ENCODE peak calls at places on chromosomes 11 and 22, in four cellular contexts. S is K562, M is A549, Y is GM12878. A is an unnamed sample.

GRCh38 chr11:114166897-114167323 is 107.4 kb downstream of the ZBTB16 start:
- DNase-seq in S (no peak), Y (no peak), M (no peak), A (no peak)

GRCh38 chr11:40998888-40999287 is 460.6 kb downstream of the LRRC4C start:
- DNase-seq in M (no peak), Y (no peak), S (no peak), A (no peak)

GRCh38 chr11:88266919-88267318 is 70.6 kb downstream of the CTSC start:
- DNase-seq in Y (no peak), M (no peak), S (no peak), A (no peak)

GRCh38 chr11:2542406-2542805 is 97.6 kb downstream of the KCNQ1 start:
- DNase-seq in M (no peak), Y (no peak), S (no peak), A (no peak)

GRCh38 chr11:79400717-79401330 is 40.0 kb downstream of the TENM4 start:
- DNase-seq in M (peak; percentile 34), S (peak; percentile 8), Y (no peak), A (no peak)

GRCh38 chr22:46829140-46829891 is 66.9 kb downstream of the TBC1D22A start:
- DNase-seq in Y (no peak), M (peak; percentile 72), S (no peak), A (no peak)

GRCh38 chr11:130711193-130711592 is 205.1 kb downstream of the SNX19 start:
- DNase-seq in S (no peak), Y (no peak), M (no peak), A (no peak)

GRCh38 chr11:26410967-26411366 is 79.0 kb downstream of the ANO3 start:
- DNase-seq in M (no peak), Y (no peak), S (no peak), A (no peak)

GRCh38 chr22:48941903-48942625 is 885.6 kb downstream of the BRD1 start:
- DNase-seq in Y (no peak), S (no peak), M (no peak), A (no peak)

GRCh38 chr22:43172191-43172590 is 14.7 kb downstream of the TTLL12 start:
- DNase-seq in S (no peak), Y (no peak), M (no peak), A (no peak)

GRCh38 chr11:27468643-27469332 is 3.8 kb downstream of the LGR4 start:
- DNase-seq in S (no peak), M (peak; percentile 49), Y (no peak), A (no peak)

GRCh38 chr11:61904539-61905048 is 12.8 kb downstream of the RAB3IL1 start:
- DNase-seq in S (no peak), M (no peak), Y (no peak), A (no peak)

GRCh38 chr22:49331878-49332277 is 495.8 kb downstream of the BRD1 start:
- DNase-seq in M (no peak), S (no peak), Y (no peak), A (peak; percentile 17)

GRCh38 chr22:39255449-39256185 is 10.8 kb upstream of the PDGFB start:
- DNase-seq in M (no peak), Y (no peak), S (no peak), A (no peak)

GRCh38 chr11:2396471-2396870 is 4.1 kb upstream of the TSSC4 start:
- DNase-seq in Y (no peak), S (no peak), M (no peak), A (no peak)

GRCh38 chr11:101176381-101176780 is 46.8 kb upstream of the PGR start:
- DNase-seq in Y (no peak), M (no peak), S (no peak), A (no peak)

GRCh38 chr22:29081499-29082236 is 8.8 kb downstream of the KREMEN1 start:
- DNase-seq in M (no peak), Y (no peak), S (no peak), A (no peak)

GRCh38 chr22:29079218-29079901 is 6.5 kb downstream of the KREMEN1 start:
- DNase-seq in Y (no peak), S (peak; percentile 26), M (no peak), A (no peak)

GRCh38 chr22:29082826-29083545 is 10.2 kb downstream of the KREMEN1 start:
- DNase-seq in S (no peak), Y (no peak), M (no peak), A (no peak)

GRCh38 chr22:29080061-29080975 is 7.5 kb downstream of the KREMEN1 start:
- DNase-seq in S (no peak), M (no peak), Y (no peak), A (no peak)

GRCh38 chr22:29083576-29084566 is 11.0 kb downstream of the KREMEN1 start:
- DNase-seq in S (peak; percentile 24), Y (no peak), M (no peak), A (no peak)
- TF ChIP-seq HDAC2 in S (no peak), Y (no peak), M (no peak), A (no peak)

DNA sequence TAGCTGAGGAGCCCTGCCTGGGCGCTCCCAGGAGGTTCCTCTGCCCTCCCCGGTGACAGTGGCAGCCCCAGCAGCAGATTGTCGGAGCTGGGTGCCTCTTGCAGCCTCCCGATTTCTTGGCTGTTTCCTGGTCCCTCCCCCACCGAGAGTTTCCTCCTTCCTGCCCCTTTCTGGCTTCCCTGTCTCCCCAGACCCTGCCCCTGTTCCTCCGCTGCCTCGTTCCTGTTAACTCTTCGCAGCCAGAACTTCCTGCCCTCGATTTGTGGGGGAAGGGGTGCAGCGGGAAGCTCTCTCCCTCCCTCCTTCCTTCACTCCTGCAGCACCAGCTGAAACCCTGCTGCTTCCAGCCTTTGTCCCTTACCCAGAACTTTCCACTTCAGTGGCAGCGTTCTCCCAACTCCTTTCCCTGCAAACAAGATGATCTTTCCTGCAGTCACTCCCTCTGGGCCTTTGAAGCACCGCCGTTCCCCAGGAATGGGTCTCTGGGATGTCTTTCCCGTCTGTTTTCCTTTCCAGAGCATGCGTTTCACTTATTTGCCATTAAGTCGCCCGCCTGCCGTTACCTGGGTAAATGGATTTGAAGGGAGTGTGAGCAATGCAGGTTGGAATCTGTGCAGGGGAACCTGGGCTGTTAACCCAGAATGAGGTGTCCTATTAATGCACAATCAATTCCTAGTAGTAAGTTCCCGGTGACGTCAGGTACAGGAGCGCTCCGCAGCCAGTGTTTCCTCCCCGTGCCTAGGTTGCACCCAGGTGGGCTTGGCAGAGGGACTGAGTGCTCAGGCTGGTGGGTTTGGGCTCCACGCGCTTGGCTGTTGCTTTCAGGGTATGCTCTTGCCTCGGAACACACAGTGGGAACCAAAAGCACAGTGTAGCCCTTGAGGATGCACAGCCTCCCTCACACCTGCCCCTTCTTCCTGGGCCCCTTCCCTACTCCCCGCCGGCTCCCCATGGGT is 4.3 kb downstream of the GRK2 start:
- DNase-seq in M (no peak), Y (no peak), S (no peak), A (peak; percentile 73)
- TF ChIP-seq POLR2A in M (no peak), Y (peak; percentile 44), S (no peak), A (no peak)

GRCh38 chr11:31160504-31161422 is 208.8 kb downstream of the DCDC1 start:
- DNase-seq in S (peak; percentile 5), M (peak; percentile 25), Y (no peak), A (no peak)
- TF ChIP-seq HDAC2 in S (no peak), M (no peak), Y (no peak), A (no peak)

DNA sequence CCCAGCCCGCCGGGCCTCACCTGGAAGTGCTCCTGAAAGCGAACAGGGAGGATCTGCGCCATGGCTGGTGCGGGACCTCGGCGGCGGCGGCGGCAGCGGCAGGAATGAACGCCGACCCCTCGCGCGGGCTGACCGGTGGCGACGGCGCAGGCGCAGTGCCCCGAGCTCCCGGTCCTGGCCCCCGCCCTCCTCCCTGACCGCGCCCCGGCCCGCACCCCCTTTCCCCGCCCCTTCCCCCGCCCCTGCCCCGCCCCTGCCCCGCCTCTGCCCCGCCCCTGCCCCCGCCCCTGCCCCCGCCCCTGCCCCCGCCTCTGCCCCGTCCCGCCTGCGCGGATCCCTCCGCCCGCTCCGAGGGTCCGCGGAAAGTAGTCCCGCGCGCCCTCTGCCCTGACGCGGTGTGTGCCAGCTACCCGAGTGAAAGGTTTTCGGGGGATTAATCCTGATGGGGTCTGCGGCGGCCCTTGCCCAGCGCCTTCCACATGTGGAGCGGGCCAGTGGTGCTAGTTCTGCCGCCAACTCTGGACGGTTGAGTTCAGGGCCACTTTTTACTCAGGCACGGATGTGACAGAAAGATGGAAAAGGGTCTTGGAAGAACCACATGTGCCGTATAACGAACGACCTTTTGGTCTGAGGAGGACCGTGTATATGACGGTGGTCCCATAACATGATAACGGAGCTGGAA is at the start of gene CLTCL1:
- DNase-seq in S (peak; percentile 94), M (peak; percentile 70), Y (peak; percentile 21), A (peak; percentile 92)
- TF ChIP-seq POLR2A in S (peak; percentile 89), M (peak; percentile 55), Y (peak; percentile 58), A (no peak)

GRCh38 chr11:11982975-11983374 is 25.5 kb downstream of the DKK3 start:
- DNase-seq in M (no peak), Y (no peak), S (no peak), A (no peak)

GRCh38 chr11:11985954-11986949 is 22.2 kb downstream of the DKK3 start:
- DNase-seq in S (no peak), Y (no peak), M (no peak), A (no peak)

GRCh38 chr11:11983427-11983826 is 25.0 kb downstream of the DKK3 start:
- DNase-seq in Y (no peak), S (no peak), M (no peak), A (no peak)

GRCh38 chr11:11984563-11984962 is 23.9 kb downstream of the DKK3 start:
- DNase-seq in M (no peak), S (no peak), Y (no peak), A (no peak)

DNA sequence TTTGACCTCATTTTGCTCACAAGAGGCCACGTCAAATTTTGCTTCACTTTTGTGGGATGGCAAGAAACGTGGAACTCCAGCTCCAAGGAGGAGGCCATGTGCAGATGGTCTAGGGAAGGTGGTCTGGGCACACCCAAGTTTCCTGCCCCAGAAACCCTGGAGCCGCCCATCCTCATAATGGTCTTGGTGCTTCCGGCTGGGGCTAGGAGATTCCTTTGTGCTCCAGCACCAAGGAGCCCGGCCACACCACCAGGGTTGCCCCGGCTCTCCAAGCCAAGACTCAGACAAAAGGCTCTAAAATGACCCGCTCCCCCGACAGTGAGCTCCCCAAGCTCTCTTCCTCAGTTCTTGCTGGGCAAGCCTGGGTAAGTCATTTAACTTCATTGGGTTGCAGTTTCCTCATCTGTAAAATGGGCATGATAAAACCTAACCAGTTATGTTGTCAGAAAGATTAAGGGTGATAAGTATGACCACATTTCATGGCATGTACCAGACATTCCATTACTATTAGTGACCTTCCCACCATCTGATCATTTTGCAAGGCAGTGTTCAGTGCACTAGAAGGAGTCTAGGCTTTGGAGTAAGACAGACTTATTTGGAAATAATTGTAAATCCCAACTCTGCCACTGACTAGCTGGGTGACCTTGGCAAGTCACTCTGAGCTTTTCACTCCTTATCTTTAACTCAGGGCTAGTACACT is 23.3 kb downstream of the DKK3 start:
- DNase-seq in M (no peak), Y (no peak), S (no peak), A (no peak)
- TF ChIP-seq HDAC2 in M (no peak), Y (no peak), S (no peak), A (no peak)

GRCh38 chr22:19891350-19892248 is 36.9 kb upstream of the GNB1L start:
- DNase-seq in Y (no peak), M (no peak), S (peak; percentile 99), A (peak; percentile 78)
- TF ChIP-seq POLR2A in Y (peak; percentile 61), M (no peak), S (no peak), A (no peak)

GRCh38 chr22:26357813-26358212 is 71.2 kb upstream of the ASPHD2 start:
- DNase-seq in Y (no peak), S (no peak), M (no peak), A (no peak)

GRCh38 chr22:26357281-26357680 is 71.8 kb upstream of the ASPHD2 start:
- DNase-seq in S (no peak), Y (no peak), M (no peak), A (no peak)

GRCh38 chr22:26362471-26362870 is 66.6 kb upstream of the ASPHD2 start:
- DNase-seq in Y (no peak), M (no peak), S (no peak), A (no peak)

GRCh38 chr22:26359156-26359555 is 69.9 kb upstream of the ASPHD2 start:
- DNase-seq in Y (no peak), S (no peak), M (no peak), A (no peak)

GRCh38 chr22:26360169-26360885 is 68.7 kb upstream of the ASPHD2 start:
- DNase-seq in S (peak; percentile 85), Y (peak; percentile 35), M (peak; percentile 67), A (peak; percentile 62)
- TF ChIP-seq HDAC2 in S (no peak), Y (no peak), M (no peak), A (no peak)

A was measured in H1.